ENCODE peak calls at places on chromosomes 4 and X, in nine cellular contexts. One of them, this sample, is unnamed.
A peak's percentile ranks its signal among the peaks of the same experiment; 100 is the strongest.

GRCh38 chr4:89657931-89658700 is 178.8 kb downstream of the SNCA start:
- DNase-seq in suprapubic skin: no peak
- DNase-seq in HCT116: peak; percentile 28
- DNase-seq in esophagus squamous epithelium: no peak
- DNase-seq in adrenal gland: no peak
- DNase-seq in H1: no peak
- DNase-seq in IMR-90: peak; percentile 46
- DNase-seq in tibial nerve: no peak
- DNase-seq in right lobe of liver: no peak
- DNase-seq in this sample: no peak

GRCh38 chrX:74490249-74490648 is 69.0 kb downstream of the SLC16A2 start:
- DNase-seq in suprapubic skin: no peak
- DNase-seq in HCT116: no peak
- DNase-seq in esophagus squamous epithelium: no peak
- DNase-seq in adrenal gland: no peak
- DNase-seq in H1: no peak
- DNase-seq in IMR-90: no peak
- DNase-seq in tibial nerve: no peak
- DNase-seq in right lobe of liver: no peak
- DNase-seq in this sample: no peak

GRCh38 chr4:168636506-168637176 is 139.8 kb downstream of the PALLD start:
- DNase-seq in suprapubic skin: no peak
- DNase-seq in HCT116: no peak
- DNase-seq in esophagus squamous epithelium: no peak
- DNase-seq in adrenal gland: no peak
- DNase-seq in H1: no peak
- DNase-seq in IMR-90: peak; percentile 88
- DNase-seq in tibial nerve: no peak
- DNase-seq in right lobe of liver: no peak
- DNase-seq in this sample: no peak

GRCh38 chr4:99573735-99574368 is 772 bp upstream of the MTTP start:
- DNase-seq in suprapubic skin: no peak
- DNase-seq in HCT116: no peak
- DNase-seq in esophagus squamous epithelium: no peak
- DNase-seq in adrenal gland: no peak
- DNase-seq in H1: no peak
- DNase-seq in IMR-90: no peak
- DNase-seq in tibial nerve: no peak
- DNase-seq in right lobe of liver: no peak
- DNase-seq in this sample: no peak

GRCh38 chrX:44842555-44843317 is 1.1 kb upstream of the DUSP21 start:
- DNase-seq in suprapubic skin: no peak
- DNase-seq in HCT116: no peak
- DNase-seq in esophagus squamous epithelium: no peak
- DNase-seq in adrenal gland: no peak
- DNase-seq in H1: no peak
- DNase-seq in IMR-90: no peak
- DNase-seq in tibial nerve: no peak
- DNase-seq in right lobe of liver: no peak
- DNase-seq in this sample: no peak

GRCh38 chrX:143754183-143754582 is 33.6 kb upstream of the SPANXN2 start:
- DNase-seq in suprapubic skin: no peak
- DNase-seq in HCT116: no peak
- DNase-seq in esophagus squamous epithelium: no peak
- DNase-seq in adrenal gland: no peak
- DNase-seq in H1: no peak
- DNase-seq in IMR-90: no peak
- DNase-seq in tibial nerve: no peak
- DNase-seq in right lobe of liver: no peak
- DNase-seq in this sample: no peak

GRCh38 chrX:53318766-53319353 is 37.5 kb upstream of the IQSEC2 start:
- DNase-seq in suprapubic skin: no peak
- DNase-seq in HCT116: no peak
- DNase-seq in esophagus squamous epithelium: no peak
- DNase-seq in adrenal gland: no peak
- DNase-seq in H1: no peak
- DNase-seq in IMR-90: no peak
- DNase-seq in tibial nerve: no peak
- DNase-seq in right lobe of liver: no peak
- DNase-seq in this sample: no peak

GRCh38 chr4:127145001-127145400 is 487.8 kb upstream of the INTU start:
- DNase-seq in suprapubic skin: no peak
- DNase-seq in HCT116: no peak
- DNase-seq in esophagus squamous epithelium: no peak
- DNase-seq in adrenal gland: no peak
- DNase-seq in H1: no peak
- DNase-seq in IMR-90: no peak
- DNase-seq in tibial nerve: no peak
- DNase-seq in right lobe of liver: no peak
- DNase-seq in this sample: no peak

GRCh38 chr4:130043796-130044195 is 947.8 kb downstream of the C4orf33 start:
- DNase-seq in suprapubic skin: no peak
- DNase-seq in HCT116: no peak
- DNase-seq in esophagus squamous epithelium: no peak
- DNase-seq in adrenal gland: no peak
- DNase-seq in H1: no peak
- DNase-seq in IMR-90: no peak
- DNase-seq in tibial nerve: no peak
- DNase-seq in right lobe of liver: no peak
- DNase-seq in this sample: no peak

GRCh38 chr4:8920969-8921368 is 49.3 kb upstream of the HMX1 start:
- DNase-seq in suprapubic skin: no peak
- DNase-seq in HCT116: no peak
- DNase-seq in esophagus squamous epithelium: no peak
- DNase-seq in adrenal gland: peak; percentile 28
- DNase-seq in H1: no peak
- DNase-seq in IMR-90: no peak
- DNase-seq in tibial nerve: no peak
- DNase-seq in right lobe of liver: no peak
- DNase-seq in this sample: peak; percentile 7

GRCh38 chr4:8922481-8922880 is 50.8 kb upstream of the HMX1 start:
- DNase-seq in suprapubic skin: no peak
- DNase-seq in HCT116: no peak
- DNase-seq in esophagus squamous epithelium: no peak
- DNase-seq in adrenal gland: peak; percentile 41
- DNase-seq in H1: no peak
- DNase-seq in IMR-90: no peak
- DNase-seq in tibial nerve: no peak
- DNase-seq in right lobe of liver: no peak
- DNase-seq in this sample: peak; percentile 22

GRCh38 chr4:8921465-8921864 is 49.8 kb upstream of the HMX1 start:
- DNase-seq in suprapubic skin: no peak
- DNase-seq in HCT116: no peak
- DNase-seq in esophagus squamous epithelium: no peak
- DNase-seq in adrenal gland: peak; percentile 27
- DNase-seq in H1: no peak
- DNase-seq in IMR-90: no peak
- DNase-seq in tibial nerve: no peak
- DNase-seq in right lobe of liver: no peak
- DNase-seq in this sample: peak; percentile 2

GRCh38 chr4:8919651-8920288 is 48.1 kb upstream of the HMX1 start:
- DNase-seq in suprapubic skin: no peak
- DNase-seq in HCT116: no peak
- DNase-seq in esophagus squamous epithelium: no peak
- DNase-seq in adrenal gland: peak; percentile 20
- DNase-seq in H1: no peak
- DNase-seq in IMR-90: no peak
- DNase-seq in tibial nerve: no peak
- DNase-seq in right lobe of liver: no peak
- DNase-seq in this sample: peak; percentile 27

DNA sequence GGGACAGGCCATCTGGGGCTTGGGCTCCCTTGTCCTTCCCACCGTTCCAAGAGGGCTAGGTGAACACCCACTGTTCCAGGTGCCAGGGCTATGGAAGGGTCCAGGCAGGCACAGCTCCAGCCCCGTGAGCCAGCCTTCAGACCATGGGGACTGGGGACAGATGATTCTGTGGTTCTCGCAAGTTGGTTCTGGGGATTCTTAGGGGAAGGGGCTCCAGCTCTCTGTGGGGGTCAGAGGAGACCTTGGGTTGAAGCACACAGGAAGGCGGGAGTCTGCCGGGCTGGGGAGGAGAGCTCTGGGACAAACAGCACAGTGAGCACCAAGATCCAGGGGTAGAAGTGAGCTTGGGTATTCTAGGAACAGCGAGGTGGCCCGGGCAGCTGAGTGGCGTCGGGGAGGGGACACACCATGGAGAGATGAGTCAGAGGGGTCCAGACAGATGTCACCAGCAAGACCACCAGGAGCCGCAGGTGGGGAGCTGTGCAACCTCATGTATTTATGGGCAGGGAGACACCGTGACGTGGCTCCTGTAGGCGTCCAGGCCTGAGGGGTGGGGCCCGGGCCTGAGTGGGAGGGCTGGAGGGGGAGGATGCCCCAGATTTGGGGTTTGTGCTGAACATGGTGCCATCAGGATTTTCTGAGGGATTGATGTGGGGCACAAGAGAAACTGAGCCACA is 48.8 kb upstream of the HMX1 start:
- DNase-seq in suprapubic skin: peak; percentile 44
- DNase-seq in HCT116: no peak
- DNase-seq in esophagus squamous epithelium: no peak
- DNase-seq in adrenal gland: peak; percentile 27
- DNase-seq in H1: no peak
- DNase-seq in IMR-90: no peak
- DNase-seq in tibial nerve: no peak
- DNase-seq in right lobe of liver: no peak
- DNase-seq in this sample: no peak
- H3K27me3 ChIP-seq in suprapubic skin: peaks cover 36% of the 10 kb centered on the region
- H3K27me3 ChIP-seq in HCT116: no peaks in the 10 kb centered on the region
- H3K27me3 ChIP-seq in esophagus squamous epithelium: no peaks in the 10 kb centered on the region
- H3K27me3 ChIP-seq in adrenal gland: peaks cover 10% of the 10 kb centered on the region
- H3K27me3 ChIP-seq in H1: peaks cover 10% of the 10 kb centered on the region
- H3K27me3 ChIP-seq in IMR-90: no peaks in the 10 kb centered on the region
- H3K27me3 ChIP-seq in tibial nerve: no peaks in the 10 kb centered on the region
- H3K27me3 ChIP-seq in right lobe of liver: no peaks in the 10 kb centered on the region
- H3K27me3 ChIP-seq in this sample: no peaks in the 10 kb centered on the region

GRCh38 chrX:24990585-24990984 is 25.2 kb downstream of the ARX start:
- DNase-seq in suprapubic skin: no peak
- DNase-seq in HCT116: no peak
- DNase-seq in esophagus squamous epithelium: no peak
- DNase-seq in adrenal gland: no peak
- DNase-seq in H1: no peak
- DNase-seq in IMR-90: no peak
- DNase-seq in tibial nerve: no peak
- DNase-seq in right lobe of liver: no peak
- DNase-seq in this sample: no peak
- TF ChIP-seq CTCF in suprapubic skin: no peak
- TF ChIP-seq CTCF in HCT116: no peak
- TF ChIP-seq CTCF in esophagus squamous epithelium: no peak
- TF ChIP-seq CTCF in adrenal gland: no peak
- TF ChIP-seq CTCF in H1: peak; percentile 7
- TF ChIP-seq CTCF in IMR-90: no peak
- TF ChIP-seq CTCF in tibial nerve: no peak
- TF ChIP-seq CTCF in right lobe of liver: no peak
- TF ChIP-seq CTCF in this sample: no peak

GRCh38 chr4:2753444-2753843 is 2.7 kb downstream of the TNIP2 start:
- DNase-seq in suprapubic skin: no peak
- DNase-seq in HCT116: no peak
- DNase-seq in esophagus squamous epithelium: no peak
- DNase-seq in adrenal gland: no peak
- DNase-seq in H1: no peak
- DNase-seq in IMR-90: no peak
- DNase-seq in tibial nerve: no peak
- DNase-seq in right lobe of liver: no peak
- DNase-seq in this sample: no peak

GRCh38 chr4:2757426-2757825 is 1.3 kb upstream of the TNIP2 start:
- DNase-seq in suprapubic skin: no peak
- DNase-seq in HCT116: no peak
- DNase-seq in esophagus squamous epithelium: no peak
- DNase-seq in adrenal gland: no peak
- DNase-seq in H1: no peak
- DNase-seq in IMR-90: no peak
- DNase-seq in tibial nerve: no peak
- DNase-seq in right lobe of liver: no peak
- DNase-seq in this sample: no peak

GRCh38 chr4:2756691-2757350 is 685 bp upstream of the TNIP2 start:
- DNase-seq in suprapubic skin: no peak
- DNase-seq in HCT116: no peak
- DNase-seq in esophagus squamous epithelium: no peak
- DNase-seq in adrenal gland: no peak
- DNase-seq in H1: no peak
- DNase-seq in IMR-90: no peak
- DNase-seq in tibial nerve: no peak
- DNase-seq in right lobe of liver: no peak
- DNase-seq in this sample: no peak

GRCh38 chr4:2754848-2755820 is 1.0 kb downstream of the TNIP2 start:
- DNase-seq in suprapubic skin: no peak
- DNase-seq in HCT116: no peak
- DNase-seq in esophagus squamous epithelium: no peak
- DNase-seq in adrenal gland: no peak
- DNase-seq in H1: no peak
- DNase-seq in IMR-90: no peak
- DNase-seq in tibial nerve: no peak
- DNase-seq in right lobe of liver: no peak
- DNase-seq in this sample: no peak

GRCh38 chr4:2755821-2756690 is at the start of gene TNIP2:
- DNase-seq in suprapubic skin: peak; percentile 94
- DNase-seq in HCT116: no peak
- DNase-seq in esophagus squamous epithelium: peak; percentile 42
- DNase-seq in adrenal gland: peak; percentile 84
- DNase-seq in H1: no peak
- DNase-seq in IMR-90: peak; percentile 73
- DNase-seq in tibial nerve: peak; percentile 79
- DNase-seq in right lobe of liver: peak; percentile 93
- DNase-seq in this sample: peak; percentile 88
- TF ChIP-seq POLR2A in suprapubic skin: no peak
- TF ChIP-seq POLR2A in HCT116: no peak
- TF ChIP-seq POLR2A in esophagus squamous epithelium: no peak
- TF ChIP-seq POLR2A in adrenal gland: peak; percentile 64
- TF ChIP-seq POLR2A in H1: peak; percentile 67
- TF ChIP-seq POLR2A in IMR-90: peak; percentile 34
- TF ChIP-seq POLR2A in tibial nerve: peak; percentile 10
- TF ChIP-seq POLR2A in right lobe of liver: peak; percentile 84
- TF ChIP-seq POLR2A in this sample: no peak

DNA sequence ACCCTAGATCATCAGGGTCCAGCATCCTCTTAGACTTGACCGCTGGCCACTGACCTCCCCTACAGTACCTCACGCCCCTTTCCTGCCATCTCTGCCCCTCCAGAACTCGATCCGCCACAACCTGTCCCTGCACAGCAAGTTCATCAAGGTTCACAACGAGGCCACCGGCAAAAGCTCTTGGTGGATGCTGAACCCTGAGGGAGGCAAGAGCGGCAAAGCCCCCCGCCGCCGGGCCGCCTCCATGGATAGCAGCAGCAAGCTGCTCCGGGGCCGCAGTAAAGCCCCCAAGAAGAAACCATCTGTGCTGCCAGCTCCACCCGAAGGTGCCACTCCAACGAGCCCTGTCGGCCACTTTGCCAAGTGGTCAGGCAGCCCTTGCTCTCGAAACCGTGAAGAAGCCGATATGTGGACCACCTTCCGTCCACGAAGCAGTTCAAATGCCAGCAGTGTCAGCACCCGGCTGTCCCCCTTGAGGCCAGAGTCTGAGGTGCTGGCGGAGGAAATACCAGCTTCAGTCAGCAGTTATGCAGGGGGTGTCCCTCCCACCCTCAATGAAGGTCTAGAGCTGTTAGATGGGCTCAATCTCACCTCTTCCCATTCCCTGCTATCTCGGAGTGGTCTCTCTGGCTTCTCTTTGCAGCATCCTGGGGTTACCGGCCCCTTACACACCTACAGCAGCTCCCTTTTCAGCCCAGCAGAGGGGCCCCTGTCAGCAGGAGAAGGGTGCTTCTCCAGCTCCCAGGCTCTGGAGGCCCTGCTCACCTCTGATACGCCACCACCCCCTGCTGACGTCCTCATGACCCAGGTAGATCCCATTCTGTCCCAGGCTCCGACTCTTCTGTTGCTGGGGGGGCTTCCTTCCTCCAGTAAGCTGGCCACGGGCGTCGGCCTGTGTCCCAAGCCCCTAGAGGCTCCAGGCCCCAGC is 5.2 kb downstream of the FOXO4 start:
- DNase-seq in suprapubic skin: no peak
- DNase-seq in HCT116: no peak
- DNase-seq in esophagus squamous epithelium: no peak
- DNase-seq in adrenal gland: no peak
- DNase-seq in H1: no peak
- DNase-seq in IMR-90: no peak
- DNase-seq in tibial nerve: no peak
- DNase-seq in right lobe of liver: no peak
- DNase-seq in this sample: no peak
- H3K27me3 ChIP-seq in suprapubic skin: no peaks in the 10 kb centered on the region
- H3K27me3 ChIP-seq in HCT116: no peaks in the 10 kb centered on the region
- H3K27me3 ChIP-seq in esophagus squamous epithelium: no peaks in the 10 kb centered on the region
- H3K27me3 ChIP-seq in adrenal gland: no peaks in the 10 kb centered on the region
- H3K27me3 ChIP-seq in H1: no peaks in the 10 kb centered on the region
- H3K27me3 ChIP-seq in IMR-90: peaks cover 21% of the 10 kb centered on the region
- H3K27me3 ChIP-seq in tibial nerve: no peaks in the 10 kb centered on the region
- H3K27me3 ChIP-seq in right lobe of liver: no peaks in the 10 kb centered on the region
- H3K27me3 ChIP-seq in this sample: peaks cover 70% of the 10 kb centered on the region

This sample was measured in breast epithelium.